ENCODE peak calls at places on chromosomes 7 and 10, in eight cellular contexts. X is heart left ventricle, Z is HFFc6, M is endothelial cell, E is AG04449, Y is HFF-Myc, U is A549, N is tibial artery. L is an unnamed sample.

GRCh38 chr7:103348452-103348851 is 1.0 kb downstream of the PSMC2 start:
- DNase-seq in Z (no peak), U (no peak), Y (no peak), M (no peak), N (no peak), E (no peak), X (no peak), L (no peak)

GRCh38 chr10:61592581-61592980 is 70.1 kb upstream of the CABCOCO1 start:
- DNase-seq in Y (no peak), E (no peak), U (peak), Z (peak), M (peak), N (no peak), X (no peak), L (no peak)

GRCh38 chr7:3103614-3104399 is 60.1 kb upstream of the CARD11 start:
- DNase-seq in N (peak), E (no peak), Z (no peak), X (no peak), Y (no peak), U (no peak), M (no peak), L (no peak)

GRCh38 chr7:55432937-55433784 is 68.0 kb downstream of the LANCL2 start:
- DNase-seq in E (no peak), Z (peak), Y (no peak), X (no peak), N (no peak), U (peak), M (no peak), L (peak)

GRCh38 chr10:20662742-20663141 is 234.4 kb downstream of the NEBL start:
- DNase-seq in X (no peak), M (no peak), Z (no peak), E (no peak), Y (no peak), N (no peak), U (no peak), L (no peak)

GRCh38 chr7:6290345-6290744 is 17.9 kb upstream of the CYTH3 start:
- DNase-seq in X (no peak), E (no peak), Y (no peak), M (no peak), N (no peak), Z (no peak), U (no peak), L (no peak)

GRCh38 chr7:47407821-47408674 is 173.9 kb downstream of the TNS3 start:
- DNase-seq in N (no peak), E (no peak), Z (no peak), U (no peak), M (no peak), Y (no peak), X (no peak), L (no peak)

GRCh38 chr7:50595538-50596102 is 30.4 kb upstream of the DDC start:
- DNase-seq in N (no peak), Z (peak), M (peak), U (peak), X (no peak), E (no peak), Y (peak), L (no peak)

GRCh38 chr10:5512331-5512730 is 12.4 kb upstream of the CALML3 start:
- DNase-seq in M (no peak), Y (no peak), E (no peak), N (no peak), Z (no peak), X (no peak), U (no peak), L (no peak)

GRCh38 chr10:28331821-28332220 is 29.0 kb upstream of the MPP7 start:
- DNase-seq in M (no peak), X (no peak), E (peak), N (no peak), Z (peak), Y (peak), U (no peak), L (no peak)

GRCh38 chr10:71971311-71971731 is 7.1 kb downstream of the CHST3 start:
- DNase-seq in X (no peak), U (no peak), M (no peak), Z (no peak), N (no peak), E (no peak), Y (no peak), L (no peak)

GRCh38 chr10:71969929-71970328 is 5.7 kb downstream of the CHST3 start:
- DNase-seq in M (no peak), X (no peak), Z (no peak), Y (no peak), U (no peak), N (no peak), E (no peak), L (no peak)

GRCh38 chr10:71970869-71971268 is 6.7 kb downstream of the CHST3 start:
- DNase-seq in U (no peak), N (no peak), E (no peak), Y (no peak), M (no peak), X (no peak), Z (no peak), L (no peak)

GRCh38 chr10:71968553-71969474 is 4.6 kb downstream of the CHST3 start:
- DNase-seq in X (no peak), Z (peak), U (peak), N (no peak), Y (no peak), M (no peak), E (no peak), L (no peak)

DNA sequence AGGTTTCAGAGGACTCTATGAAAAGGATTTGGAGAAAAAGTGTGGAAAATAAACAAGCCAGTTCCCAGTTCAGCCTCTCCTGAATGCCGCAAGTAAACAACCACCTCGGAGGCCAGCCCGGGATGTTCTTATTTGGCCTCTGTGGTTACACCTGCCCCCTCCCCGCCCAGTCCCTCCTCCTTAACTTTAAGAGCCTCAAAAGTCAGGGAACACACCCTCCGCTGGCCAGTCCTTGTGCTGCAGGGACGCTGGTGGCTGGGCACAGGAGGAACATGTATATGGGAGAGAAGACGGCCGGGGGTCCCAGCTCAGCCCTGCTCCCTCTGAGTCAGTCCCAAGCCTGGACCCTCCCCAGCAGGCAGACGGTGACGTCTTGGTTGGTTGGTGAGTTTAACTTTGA is 6.1 kb downstream of the CHST3 start:
- DNase-seq in N (peak), E (no peak), U (peak), M (peak), Z (no peak), X (no peak), Y (no peak), L (no peak)
- TF ChIP-seq CTCF in N (peak), E (peak), U (peak), M (no peak), Z (peak), X (no peak), Y (peak), L (no peak)

GRCh38 chr7:83077328-83077727 is 85.4 kb downstream of the PCLO start:
- DNase-seq in E (no peak), U (no peak), M (no peak), X (no peak), Y (no peak), Z (no peak), N (no peak), L (no peak)

GRCh38 chr7:83072576-83073517 is 89.8 kb downstream of the PCLO start:
- DNase-seq in M (no peak), N (no peak), Y (no peak), X (no peak), U (no peak), E (no peak), Z (no peak), L (no peak)
- TF ChIP-seq CTCF in M (peak), N (no peak), Y (no peak), X (no peak), U (peak), E (no peak), Z (no peak), L (no peak)

GRCh38 chr10:43377393-43377883 is 6.0 kb downstream of the FXYD4 start:
- DNase-seq in M (no peak), X (no peak), U (no peak), E (no peak), Z (no peak), N (no peak), Y (no peak), L (no peak)
- TF ChIP-seq CTCF in M (no peak), X (no peak), U (no peak), E (no peak), Z (peak), N (no peak), Y (peak), L (no peak)

GRCh38 chr7:40186586-40186985 is 51.8 kb downstream of the SUGCT start:
- DNase-seq in Y (no peak), X (no peak), E (no peak), U (peak), N (no peak), M (no peak), Z (no peak), L (no peak)
- TF ChIP-seq CTCF in Y (no peak), X (no peak), E (no peak), U (no peak), N (no peak), M (no peak), Z (peak), L (peak)

DNA sequence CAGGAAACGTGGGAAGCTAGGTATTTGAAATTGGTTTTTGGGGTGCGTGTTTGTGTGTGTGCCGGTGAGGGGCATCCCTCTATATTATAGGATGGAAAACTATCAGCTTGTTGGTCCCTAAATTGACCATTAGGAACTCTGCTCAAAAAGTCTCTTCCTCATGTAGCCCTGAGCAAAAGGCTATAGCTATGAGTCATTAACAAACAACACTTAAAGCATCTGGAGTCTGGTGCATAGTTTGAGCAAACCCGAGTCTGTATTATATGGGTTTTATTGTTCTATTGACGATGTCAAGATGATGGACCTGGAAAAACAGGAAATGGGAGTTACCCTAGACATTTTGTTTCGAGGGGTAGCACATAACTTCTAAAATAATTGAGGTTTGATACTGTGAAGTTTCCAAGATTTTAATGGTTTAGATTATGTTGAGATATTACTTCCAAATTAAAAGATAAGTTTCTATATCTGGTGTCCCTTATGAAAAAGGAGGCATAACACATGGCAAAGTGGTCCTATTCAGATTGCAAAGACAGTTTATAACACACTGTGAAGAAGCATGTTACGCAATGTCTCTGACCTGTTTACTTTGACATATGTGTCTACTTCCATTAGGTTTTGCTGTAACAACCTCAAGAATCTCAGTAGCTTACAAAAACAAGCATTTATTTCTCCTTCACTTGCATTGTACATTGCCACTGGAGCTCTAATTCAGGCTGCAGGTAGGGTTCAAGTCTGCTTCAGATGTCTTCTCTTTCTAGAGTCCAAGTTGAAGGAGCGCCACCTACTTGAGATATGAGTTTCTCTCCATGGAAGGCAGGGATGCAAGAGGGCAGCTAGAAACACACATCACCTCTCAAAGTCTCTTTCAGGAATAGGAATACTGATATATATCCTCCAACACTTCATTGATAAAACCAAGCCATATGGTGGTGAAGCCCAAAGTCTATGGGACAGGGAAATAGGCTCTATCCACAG is 357.7 kb downstream of the PHF14 start:
- DNase-seq in N (no peak), U (no peak), M (no peak), X (no peak), Y (no peak), E (no peak), Z (no peak), L (no peak)
- TF ChIP-seq CTCF in N (no peak), U (no peak), M (no peak), X (no peak), Y (no peak), E (no peak), Z (no peak), L (no peak)

GRCh38 chr10:14617850-14618249 is 156.8 kb downstream of the FAM107B start:
- DNase-seq in Y (no peak), U (no peak), Z (no peak), N (no peak), E (no peak), X (no peak), M (no peak), L (no peak)
- TF ChIP-seq CTCF in Y (no peak), U (no peak), Z (peak), N (peak), E (no peak), X (no peak), M (no peak), L (no peak)